ENCODE peak calls at places on chromosomes 12 and 14, in seven cellular contexts. One of them, this sample, is unnamed.

GRCh38 chr12:47088021-47088944 is 8.5 kb upstream of the AMIGO2 start:
- DNase-seq in uterus: peak; percentile 47
- DNase-seq in suprapubic skin: no peak
- DNase-seq in ovary: no peak
- DNase-seq in heart left ventricle: no peak
- DNase-seq in sigmoid colon: peak; percentile 84
- DNase-seq in IMR-90: peak; percentile 61
- DNase-seq in this sample: no peak

GRCh38 chr12:12064596-12064995 is 6.1 kb upstream of the BCL2L14 start:
- DNase-seq in IMR-90: no peak
- DNase-seq in sigmoid colon: peak; percentile 17
- DNase-seq in uterus: no peak
- DNase-seq in heart left ventricle: no peak
- DNase-seq in suprapubic skin: no peak
- DNase-seq in ovary: no peak
- DNase-seq in this sample: no peak

GRCh38 chr12:8081228-8081920 is 700 bp upstream of the NECAP1 start:
- DNase-seq in sigmoid colon: no peak
- DNase-seq in suprapubic skin: no peak
- DNase-seq in ovary: no peak
- DNase-seq in uterus: no peak
- DNase-seq in IMR-90: no peak
- DNase-seq in heart left ventricle: no peak
- DNase-seq in this sample: peak; percentile 48

GRCh38 chr14:79161576-79161975 is 991.4 kb downstream of the NRXN3 start:
- DNase-seq in IMR-90: peak; percentile 56
- DNase-seq in heart left ventricle: peak; percentile 7
- DNase-seq in uterus: no peak
- DNase-seq in ovary: no peak
- DNase-seq in sigmoid colon: no peak
- DNase-seq in suprapubic skin: no peak
- DNase-seq in this sample: no peak

GRCh38 chr12:86669010-86669409 is 412.8 kb upstream of the MGAT4C start:
- DNase-seq in sigmoid colon: no peak
- DNase-seq in uterus: no peak
- DNase-seq in heart left ventricle: no peak
- DNase-seq in IMR-90: no peak
- DNase-seq in suprapubic skin: no peak
- DNase-seq in ovary: no peak
- DNase-seq in this sample: no peak

GRCh38 chr14:93733646-93734045 is 54.6 kb downstream of the PRIMA1 start:
- DNase-seq in IMR-90: no peak
- DNase-seq in uterus: no peak
- DNase-seq in ovary: no peak
- DNase-seq in suprapubic skin: no peak
- DNase-seq in heart left ventricle: no peak
- DNase-seq in sigmoid colon: no peak
- DNase-seq in this sample: no peak

GRCh38 chr14:84785997-84786396 is 743.9 kb upstream of the FLRT2 start:
- DNase-seq in sigmoid colon: no peak
- DNase-seq in suprapubic skin: no peak
- DNase-seq in ovary: no peak
- DNase-seq in IMR-90: peak; percentile 4
- DNase-seq in uterus: no peak
- DNase-seq in heart left ventricle: no peak
- DNase-seq in this sample: no peak

GRCh38 chr12:121137512-121137911 is 4.8 kb downstream of the P2RX7 start:
- DNase-seq in IMR-90: no peak
- DNase-seq in heart left ventricle: no peak
- DNase-seq in uterus: no peak
- DNase-seq in ovary: no peak
- DNase-seq in suprapubic skin: no peak
- DNase-seq in sigmoid colon: no peak
- DNase-seq in this sample: no peak

GRCh38 chr12:68358532-68359485 is 26.6 kb upstream of the MDM1 start:
- DNase-seq in ovary: peak; percentile 71
- DNase-seq in sigmoid colon: peak; percentile 80
- DNase-seq in uterus: peak; percentile 74
- DNase-seq in suprapubic skin: no peak
- DNase-seq in heart left ventricle: peak; percentile 64
- DNase-seq in IMR-90: peak; percentile 82
- DNase-seq in this sample: peak; percentile 83

GRCh38 chr12:59570134-59570533 is 25.7 kb upstream of the SLC16A7 start:
- DNase-seq in suprapubic skin: no peak
- DNase-seq in ovary: no peak
- DNase-seq in heart left ventricle: no peak
- DNase-seq in sigmoid colon: no peak
- DNase-seq in uterus: no peak
- DNase-seq in IMR-90: peak; percentile 30
- DNase-seq in this sample: no peak

GRCh38 chr14:68592948-68593347 is 199.9 kb downstream of the ZFP36L1 start:
- DNase-seq in ovary: no peak
- DNase-seq in suprapubic skin: peak; percentile 43
- DNase-seq in heart left ventricle: no peak
- DNase-seq in sigmoid colon: no peak
- DNase-seq in IMR-90: no peak
- DNase-seq in uterus: no peak
- DNase-seq in this sample: no peak

GRCh38 chr12:14275886-14276285 is 89.6 kb upstream of the ATF7IP start:
- DNase-seq in uterus: no peak
- DNase-seq in sigmoid colon: no peak
- DNase-seq in suprapubic skin: no peak
- DNase-seq in heart left ventricle: no peak
- DNase-seq in ovary: no peak
- DNase-seq in IMR-90: no peak
- DNase-seq in this sample: no peak

GRCh38 chr14:72513994-72514659 is 379.8 kb downstream of the DPF3 start:
- DNase-seq in heart left ventricle: no peak
- DNase-seq in ovary: no peak
- DNase-seq in uterus: no peak
- DNase-seq in IMR-90: peak; percentile 73
- DNase-seq in sigmoid colon: no peak
- DNase-seq in suprapubic skin: no peak
- DNase-seq in this sample: no peak

GRCh38 chr12:76878045-76878898 is 547 bp downstream of the CSRP2 start:
- DNase-seq in heart left ventricle: peak; percentile 13
- DNase-seq in sigmoid colon: no peak
- DNase-seq in ovary: peak; percentile 22
- DNase-seq in IMR-90: no peak
- DNase-seq in suprapubic skin: no peak
- DNase-seq in uterus: peak; percentile 27
- DNase-seq in this sample: peak; percentile 18

GRCh38 chr14:63276016-63276415 is 42.7 kb downstream of the GPHB5 start:
- DNase-seq in suprapubic skin: no peak
- DNase-seq in IMR-90: no peak
- DNase-seq in ovary: no peak
- DNase-seq in uterus: no peak
- DNase-seq in heart left ventricle: no peak
- DNase-seq in sigmoid colon: no peak
- DNase-seq in this sample: no peak

GRCh38 chr14:70677324-70677723 is 35.6 kb downstream of the TTC9 start:
- DNase-seq in heart left ventricle: no peak
- DNase-seq in sigmoid colon: no peak
- DNase-seq in ovary: no peak
- DNase-seq in IMR-90: no peak
- DNase-seq in suprapubic skin: no peak
- DNase-seq in uterus: no peak
- DNase-seq in this sample: no peak

GRCh38 chr14:94056579-94057308 is 24.3 kb downstream of the DDX24 start:
- DNase-seq in suprapubic skin: peak; percentile 24
- DNase-seq in sigmoid colon: no peak
- DNase-seq in IMR-90: no peak
- DNase-seq in heart left ventricle: no peak
- DNase-seq in uterus: no peak
- DNase-seq in ovary: no peak
- DNase-seq in this sample: peak; percentile 54

GRCh38 chr12:114580306-114580705 is 103.7 kb downstream of the TBX3 start:
- DNase-seq in sigmoid colon: no peak
- DNase-seq in uterus: no peak
- DNase-seq in ovary: no peak
- DNase-seq in heart left ventricle: no peak
- DNase-seq in IMR-90: no peak
- DNase-seq in suprapubic skin: no peak
- DNase-seq in this sample: no peak

GRCh38 chr14:104893435-104894207 is 28.6 kb downstream of the CEP170B start:
- DNase-seq in uterus: peak; percentile 16
- DNase-seq in suprapubic skin: peak; percentile 76
- DNase-seq in ovary: peak; percentile 18
- DNase-seq in sigmoid colon: peak; percentile 59
- DNase-seq in heart left ventricle: no peak
- DNase-seq in IMR-90: no peak
- DNase-seq in this sample: peak; percentile 26

DNA sequence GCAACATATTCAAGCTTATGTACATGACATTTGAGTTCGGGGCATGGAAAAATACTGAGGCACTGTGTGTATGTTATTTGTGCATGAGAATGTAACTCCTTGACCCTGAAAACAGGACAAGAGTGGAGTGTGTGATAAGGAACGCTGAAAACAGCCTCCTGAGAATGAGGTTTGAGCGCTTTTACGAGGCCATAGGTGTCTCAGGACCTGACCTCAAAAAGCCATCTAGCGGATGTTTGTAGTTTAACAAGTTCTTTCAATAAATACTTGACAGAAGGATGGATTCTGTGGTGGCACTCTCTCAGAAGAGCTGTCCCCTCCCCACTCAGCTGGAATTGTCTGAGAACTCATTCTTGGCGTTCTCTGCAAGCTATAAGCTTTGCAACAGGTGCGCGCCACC is 350.5 kb upstream of the TMTC1 start:
- DNase-seq in uterus: no peak
- DNase-seq in heart left ventricle: no peak
- DNase-seq in IMR-90: no peak
- DNase-seq in sigmoid colon: no peak
- DNase-seq in ovary: no peak
- DNase-seq in suprapubic skin: no peak
- DNase-seq in this sample: no peak
- TF ChIP-seq CTCF in uterus: no peak
- TF ChIP-seq CTCF in heart left ventricle: no peak
- TF ChIP-seq CTCF in IMR-90: no peak
- TF ChIP-seq CTCF in sigmoid colon: no peak
- TF ChIP-seq CTCF in ovary: no peak
- TF ChIP-seq CTCF in suprapubic skin: no peak
- TF ChIP-seq CTCF in this sample: no peak

GRCh38 chr12:71684081-71684480 is 1.8 kb upstream of the TMEM19 start:
- DNase-seq in ovary: no peak
- DNase-seq in uterus: no peak
- DNase-seq in IMR-90: no peak
- DNase-seq in sigmoid colon: no peak
- DNase-seq in suprapubic skin: no peak
- DNase-seq in heart left ventricle: no peak
- DNase-seq in this sample: no peak

GRCh38 chr12:71686658-71687025 is 760 bp downstream of the TMEM19 start:
- DNase-seq in sigmoid colon: no peak
- DNase-seq in ovary: no peak
- DNase-seq in IMR-90: peak; percentile 19
- DNase-seq in heart left ventricle: no peak
- DNase-seq in suprapubic skin: no peak
- DNase-seq in uterus: no peak
- DNase-seq in this sample: no peak

GRCh38 chr12:71685312-71685906 is 473 bp upstream of the TMEM19 start:
- DNase-seq in uterus: no peak
- DNase-seq in suprapubic skin: no peak
- DNase-seq in IMR-90: no peak
- DNase-seq in ovary: no peak
- DNase-seq in heart left ventricle: no peak
- DNase-seq in sigmoid colon: no peak
- DNase-seq in this sample: no peak

GRCh38 chr12:71683633-71684032 is 2.2 kb upstream of the TMEM19 start:
- DNase-seq in heart left ventricle: no peak
- DNase-seq in IMR-90: no peak
- DNase-seq in ovary: no peak
- DNase-seq in sigmoid colon: no peak
- DNase-seq in uterus: no peak
- DNase-seq in suprapubic skin: no peak
- DNase-seq in this sample: no peak

DNA sequence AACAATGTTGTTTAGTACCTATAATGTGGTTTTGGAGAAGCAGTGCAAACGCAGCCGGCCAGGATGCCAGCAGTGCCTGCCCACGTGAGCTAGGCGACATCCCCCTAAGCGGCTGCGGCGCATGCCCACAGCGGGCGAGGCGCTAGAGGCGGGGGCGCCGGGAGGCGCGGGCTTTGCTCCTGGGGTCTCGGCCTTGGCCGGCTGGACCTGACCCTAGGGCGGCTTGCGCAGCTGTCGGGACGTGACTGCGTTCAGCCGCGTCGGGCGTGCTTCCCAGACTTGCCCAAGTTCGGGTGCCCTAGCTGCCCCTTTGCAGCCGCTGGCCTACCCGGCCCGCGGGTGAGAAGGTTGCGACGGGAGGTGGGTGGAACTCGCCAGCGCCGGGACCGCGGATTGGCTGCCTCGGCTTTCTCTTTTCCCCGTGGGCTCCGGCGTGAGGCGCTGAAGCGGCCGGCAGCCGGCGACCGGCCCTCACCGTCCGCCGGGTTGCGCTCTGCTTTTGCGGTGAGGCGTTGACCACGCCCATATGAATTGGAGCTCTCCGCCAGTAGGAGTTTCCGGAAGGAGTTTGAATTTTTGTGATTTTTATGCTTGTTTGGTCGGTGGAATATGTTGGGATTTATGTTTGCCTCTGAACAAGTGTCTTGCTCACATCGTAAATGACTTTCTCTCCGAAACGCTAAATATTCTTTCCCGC is at the start of gene TMEM19:
- DNase-seq in uterus: peak; percentile 85
- DNase-seq in sigmoid colon: peak; percentile 94
- DNase-seq in suprapubic skin: peak; percentile 94
- DNase-seq in heart left ventricle: peak; percentile 92
- DNase-seq in IMR-90: peak; percentile 86
- DNase-seq in ovary: peak; percentile 84
- DNase-seq in this sample: peak; percentile 90
- TF ChIP-seq POLR2A in uterus: peak; percentile 49
- TF ChIP-seq POLR2A in sigmoid colon: peak; percentile 48
- TF ChIP-seq POLR2A in suprapubic skin: peak; percentile 33
- TF ChIP-seq POLR2A in heart left ventricle: no peak
- TF ChIP-seq POLR2A in IMR-90: peak; percentile 26
- TF ChIP-seq POLR2A in ovary: peak; percentile 9
- TF ChIP-seq POLR2A in this sample: peak; percentile 71

DNA sequence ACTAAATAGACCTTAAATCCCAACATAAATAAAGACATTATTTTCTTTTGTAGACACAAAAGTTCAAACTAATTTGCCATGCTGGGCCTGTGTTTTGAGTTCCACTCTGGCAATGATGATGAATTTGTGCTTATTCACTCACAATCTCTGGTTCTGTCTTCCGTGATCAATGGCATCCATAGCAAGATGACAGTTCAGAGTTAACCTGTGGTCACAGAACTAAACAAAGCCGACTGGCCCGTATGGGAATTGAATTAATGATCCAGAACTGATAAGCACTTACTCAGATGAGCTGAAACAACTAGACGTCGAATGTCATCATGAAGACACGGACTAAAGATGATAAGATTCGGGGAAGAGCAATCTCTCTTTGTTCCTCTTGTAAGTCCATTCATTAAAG is 81.6 kb downstream of the CAPZA3 start:
- DNase-seq in heart left ventricle: no peak
- DNase-seq in IMR-90: no peak
- DNase-seq in suprapubic skin: no peak
- DNase-seq in sigmoid colon: no peak
- DNase-seq in ovary: no peak
- DNase-seq in uterus: no peak
- DNase-seq in this sample: no peak
- H3K36me3 ChIP-seq in heart left ventricle: no peaks in the 10 kb centered on the region
- H3K36me3 ChIP-seq in IMR-90: no peaks in the 10 kb centered on the region
- H3K36me3 ChIP-seq in suprapubic skin: no peaks in the 10 kb centered on the region
- H3K36me3 ChIP-seq in sigmoid colon: no peaks in the 10 kb centered on the region
- H3K36me3 ChIP-seq in ovary: no peaks in the 10 kb centered on the region
- H3K36me3 ChIP-seq in uterus: no peaks in the 10 kb centered on the region
- H3K36me3 ChIP-seq in this sample: no peaks in the 10 kb centered on the region

GRCh38 chr12:83389237-83389996 is 702.7 kb downstream of the TMTC2 start:
- DNase-seq in suprapubic skin: no peak
- DNase-seq in uterus: no peak
- DNase-seq in IMR-90: no peak
- DNase-seq in heart left ventricle: peak; percentile 7
- DNase-seq in ovary: peak; percentile 15
- DNase-seq in sigmoid colon: no peak
- DNase-seq in this sample: peak; percentile 64
- TF ChIP-seq CTCF in suprapubic skin: no peak
- TF ChIP-seq CTCF in uterus: no peak
- TF ChIP-seq CTCF in IMR-90: no peak
- TF ChIP-seq CTCF in heart left ventricle: no peak
- TF ChIP-seq CTCF in ovary: no peak
- TF ChIP-seq CTCF in sigmoid colon: no peak
- TF ChIP-seq CTCF in this sample: peak; percentile 41

This sample was measured in adrenal gland.